ENCODE peak calls at places on chromosomes 5 and 9, in eight cellular contexts. B, P, U, O, Q, M, X and E are unnamed samples.

GRCh38 chr5:149406203-149406978 is 27.3 kb upstream of the IL17B start:
- DNase-seq in P (peak; percentile 94), X (peak; percentile 94), Q (no peak), B (peak; percentile 90), O (peak; percentile 71), U (no peak), M (peak; percentile 57), E (peak; percentile 93)

GRCh38 chr9:92393686-92394085 is 10.7 kb downstream of the OGN start:
- DNase-seq in U (no peak), O (no peak), B (no peak), M (no peak), X (no peak), Q (no peak), P (peak; percentile 37), E (peak; percentile 42)

GRCh38 chr9:38083858-38084555 is 15.0 kb upstream of the SHB start:
- DNase-seq in Q (no peak), M (no peak), X (no peak), U (no peak), B (no peak), P (no peak), O (no peak), E (no peak)

GRCh38 chr5:155794801-155795200 is 532.2 kb upstream of the SGCD start:
- DNase-seq in O (no peak), X (peak; percentile 4), P (peak; percentile 3), M (no peak), Q (no peak), B (no peak), U (peak; percentile 8), E (peak; percentile 3)

GRCh38 chr5:116970318-116970717 is 395.7 kb upstream of the SEMA6A start:
- DNase-seq in O (no peak), U (no peak), X (no peak), P (no peak), M (no peak), Q (no peak), B (peak; percentile 27), E (no peak)

GRCh38 chr9:97696025-97696822 is 916 bp downstream of the XPA start:
- DNase-seq in P (peak; percentile 41), X (peak; percentile 24), Q (no peak), B (no peak), U (no peak), O (no peak), M (no peak), E (peak; percentile 11)

GRCh38 chr5:138032572-138033274 is at the start of gene FAM13B:
- DNase-seq in O (peak; percentile 15), P (peak; percentile 72), U (peak; percentile 32), M (peak; percentile 85), B (peak; percentile 40), X (peak; percentile 48), Q (peak; percentile 82), E (peak; percentile 87)

GRCh38 chr5:100446879-100447278 is 88.3 kb upstream of the FAM174A start:
- DNase-seq in X (no peak), O (no peak), U (no peak), P (no peak), B (no peak), Q (no peak), M (no peak), E (no peak)

GRCh38 chr5:102888483-102888882 is 133.4 kb downstream of the PAM start:
- DNase-seq in P (no peak), B (no peak), M (no peak), X (no peak), U (no peak), O (no peak), Q (no peak), E (no peak)

GRCh38 chr9:134618823-134619454 is 22.7 kb upstream of the COL5A1 start:
- DNase-seq in U (no peak), Q (no peak), O (no peak), X (no peak), B (no peak), P (no peak), M (peak; percentile 37), E (no peak)

GRCh38 chr5:179772355-179772754 is 21.4 kb upstream of the LTC4S start:
- DNase-seq in M (no peak), O (no peak), X (no peak), U (no peak), P (no peak), Q (no peak), B (no peak), E (no peak)
- H3K36me3 ChIP-seq in M (no peaks in the 10 kb centered on the region), O (peaks cover 70% of the 10 kb centered on the region), X (peaks cover 73% of the 10 kb centered on the region), U (peaks cover 36% of the 10 kb centered on the region), P (peaks cover 18% of the 10 kb centered on the region), Q (peaks cover 95% of the 10 kb centered on the region), B (peaks cover 73% of the 10 kb centered on the region), E (peaks cover 87% of the 10 kb centered on the region)

GRCh38 chr5:1008451-1009358 is at the start of gene NKD2:
- DNase-seq in P (no peak), Q (peak; percentile 31), U (no peak), M (peak; percentile 45), O (peak; percentile 0), B (no peak), X (no peak), E (peak; percentile 59)
- H3K27me3 ChIP-seq in P (peaks cover 40% of the 10 kb centered on the region), Q (no peaks in the 10 kb centered on the region), U (no peaks in the 10 kb centered on the region), M (no peaks in the 10 kb centered on the region), O (peaks cover 6% of the 10 kb centered on the region), B (peaks cover 73% of the 10 kb centered on the region), X (peaks cover 80% of the 10 kb centered on the region), E (peaks cover 58% of the 10 kb centered on the region)

DNA sequence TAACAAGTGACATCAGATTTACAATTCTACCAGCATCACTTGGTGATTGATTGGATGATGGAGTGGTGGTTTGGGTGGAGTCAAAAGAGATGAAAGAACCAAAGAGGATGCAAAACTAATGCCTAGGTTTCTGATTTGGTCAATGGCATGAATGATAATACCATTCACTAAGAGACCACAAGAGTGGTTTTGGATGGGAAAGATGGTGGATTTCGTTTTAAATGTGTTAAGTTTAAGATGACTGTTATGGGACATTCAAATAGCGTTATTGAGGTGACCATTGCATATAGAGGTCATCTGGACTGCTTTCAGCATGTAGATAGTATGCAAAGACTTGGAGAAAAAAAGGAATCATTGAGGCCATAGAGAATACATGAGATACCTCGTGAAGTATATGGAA is 3.6 kb downstream of the SMC5 start:
- DNase-seq in O (no peak), M (no peak), B (no peak), U (no peak), P (no peak), X (no peak), Q (no peak), E (no peak)
- H3K36me3 ChIP-seq in O (peaks cover 21% of the 10 kb centered on the region), M (peaks cover 5% of the 10 kb centered on the region), B (peaks cover 30% of the 10 kb centered on the region), U (peaks cover 41% of the 10 kb centered on the region), P (peaks cover 12% of the 10 kb centered on the region), X (peaks cover 27% of the 10 kb centered on the region), Q (peaks cover 30% of the 10 kb centered on the region), E (peaks cover 45% of the 10 kb centered on the region)

GRCh38 chr5:164563370-164563769 is 1058.0 kb downstream of the MAT2B start:
- DNase-seq in X (no peak), O (no peak), U (no peak), Q (no peak), B (no peak), P (no peak), M (no peak), E (no peak)
- H3K27me3 ChIP-seq in X (no peaks in the 10 kb centered on the region), O (no peaks in the 10 kb centered on the region), U (no peaks in the 10 kb centered on the region), Q (no peaks in the 10 kb centered on the region), B (no peaks in the 10 kb centered on the region), P (no peaks in the 10 kb centered on the region), M (no peaks in the 10 kb centered on the region), E (no peaks in the 10 kb centered on the region)

GRCh38 chr9:136920069-136920468 is 24.5 kb downstream of the FBXW5 start:
- DNase-seq in P (no peak), B (no peak), X (no peak), Q (no peak), O (no peak), U (no peak), M (no peak), E (no peak)
- H3K36me3 ChIP-seq in P (peaks cover 24% of the 10 kb centered on the region), B (peaks cover 50% of the 10 kb centered on the region), X (peaks cover 37% of the 10 kb centered on the region), Q (peaks cover 81% of the 10 kb centered on the region), O (peaks cover 13% of the 10 kb centered on the region), U (peaks cover 15% of the 10 kb centered on the region), M (no peaks in the 10 kb centered on the region), E (peaks cover 54% of the 10 kb centered on the region)

DNA sequence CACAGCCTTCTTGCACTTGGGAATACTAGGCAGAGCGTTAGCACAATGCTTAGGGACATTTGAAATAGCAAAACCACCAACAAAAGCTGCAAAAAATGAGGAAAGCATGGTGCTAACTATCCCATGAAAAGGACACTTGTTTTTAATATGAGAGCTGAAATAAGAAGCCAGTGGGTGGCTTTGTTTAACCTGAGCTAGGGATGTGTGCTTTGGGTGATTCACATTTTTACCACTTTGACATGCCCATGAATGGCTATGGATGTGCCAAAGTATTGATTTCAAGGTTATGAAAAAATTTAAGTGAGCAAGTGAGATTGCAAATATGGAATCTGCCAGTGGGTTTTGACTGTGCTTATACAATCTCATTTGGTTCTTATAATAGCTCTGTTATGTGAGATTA is 67.3 kb downstream of the DMRT2 start:
- DNase-seq in B (no peak), P (no peak), M (no peak), X (no peak), Q (no peak), U (no peak), O (no peak), E (no peak)
- H3K27me3 ChIP-seq in B (no peaks in the 10 kb centered on the region), P (no peaks in the 10 kb centered on the region), M (no peaks in the 10 kb centered on the region), X (no peaks in the 10 kb centered on the region), Q (no peaks in the 10 kb centered on the region), U (no peaks in the 10 kb centered on the region), O (no peaks in the 10 kb centered on the region), E (no peaks in the 10 kb centered on the region)

GRCh38 chr5:141986072-141986471 is 17.2 kb downstream of the RNF14 start:
- DNase-seq in M (no peak), O (no peak), U (no peak), X (no peak), P (no peak), Q (no peak), B (no peak), E (no peak)

GRCh38 chr5:141978389-141978788 is 9.5 kb downstream of the RNF14 start:
- DNase-seq in X (no peak), P (no peak), M (no peak), B (no peak), O (no peak), Q (no peak), U (no peak), E (no peak)

DNA sequence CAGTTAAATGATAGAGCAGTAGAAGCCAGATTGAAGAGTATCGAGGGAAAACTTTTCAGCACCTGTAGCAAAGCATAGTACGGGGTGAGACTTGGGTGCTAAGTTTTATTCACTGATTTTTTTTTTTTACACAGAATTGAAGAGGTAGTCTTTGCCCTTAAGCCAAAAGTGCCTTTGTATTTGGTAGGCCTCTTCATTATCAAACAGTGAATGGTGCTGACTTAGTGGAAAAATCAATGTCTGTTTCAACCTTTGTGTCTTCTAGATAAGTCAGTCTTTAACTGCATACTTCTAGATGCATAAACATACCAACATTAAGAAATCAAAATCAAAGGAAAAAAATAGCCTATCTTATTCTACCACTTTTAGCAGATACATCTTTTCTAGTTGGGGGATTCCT is 13.7 kb downstream of the RNF14 start:
- DNase-seq in O (no peak), Q (no peak), M (no peak), B (no peak), U (no peak), X (no peak), P (no peak), E (no peak)
- H3K36me3 ChIP-seq in O (peaks cover 76% of the 10 kb centered on the region), Q (peaks cover 100% of the 10 kb centered on the region), M (no peaks in the 10 kb centered on the region), B (peaks cover 79% of the 10 kb centered on the region), U (peaks cover 51% of the 10 kb centered on the region), X (peaks cover 53% of the 10 kb centered on the region), P (peaks cover 14% of the 10 kb centered on the region), E (peaks cover 97% of the 10 kb centered on the region)